ENCODE peak calls at places on chromosomes 3 and 15, in nine cellular contexts. L is retina; M is amygdala; J is EH; U is nephron progenitor cell; C is NCI-H1092 treated with DMSO at 0.1 percent for 48 hours; G is HCEC 1CT; K is stimulated activated CD8-positive, alpha-beta memory T cell treated with anti-CD3 and anti-CD28 coated beads, Interleukin-7, amount 100 ng/mL, for 4 hours; Q is neural crest cell. H is an unnamed sample.

GRCh38 chr15:71758716-71759115 is 51.6 kb upstream of the NR2E3 start:
- DNase-seq in K (no peak), U (no peak), M (no peak), G (no peak), J (no peak), L (no peak), Q (no peak), C (no peak), H (no peak)

GRCh38 chr3:66822059-66823009 is 175.8 kb upstream of the KBTBD8 start:
- DNase-seq in U (peak; percentile 72), K (peak; percentile 19), J (peak; percentile 56), M (no peak), Q (peak; percentile 61), G (peak; percentile 47), C (peak; percentile 9), L (no peak), H (no peak)

GRCh38 chr3:134326760-134327593 is 47.3 kb downstream of the AMOTL2 start:
- DNase-seq in G (peak; percentile 96), Q (no peak), U (peak; percentile 60), K (no peak), J (peak; percentile 100), M (no peak), C (no peak), L (peak; percentile 26), H (no peak)

GRCh38 chr3:138197058-138197457 is 10.0 kb downstream of the ARMC8 start:
- DNase-seq in J (peak; percentile 53), M (peak; percentile 3), C (no peak), U (peak; percentile 48), L (no peak), G (peak; percentile 27), K (no peak), Q (no peak), H (no peak)

GRCh38 chr3:53192608-53193007 is 31.6 kb downstream of the PRKCD start:
- DNase-seq in J (no peak), L (no peak), U (no peak), G (no peak), M (no peak), C (no peak), Q (no peak), K (no peak), H (no peak)

GRCh38 chr3:185089343-185089742 is 63.5 kb downstream of the C3orf70 start:
- DNase-seq in U (no peak), Q (no peak), G (peak; percentile 15), J (peak; percentile 69), L (no peak), M (no peak), C (no peak), K (no peak), H (no peak)

GRCh38 chr15:96559087-96559486 is 228.6 kb downstream of the NR2F2 start:
- DNase-seq in C (no peak), G (no peak), M (no peak), U (no peak), Q (no peak), J (no peak), L (no peak), K (no peak), H (no peak)

GRCh38 chr15:62359416-62359815 is 194.3 kb upstream of the C2CD4B start:
- DNase-seq in J (no peak), L (no peak), K (no peak), G (no peak), C (no peak), Q (no peak), M (no peak), U (no peak), H (no peak)

GRCh38 chr3:139888561-139889140 is 46.3 kb upstream of the CLSTN2 start:
- DNase-seq in C (no peak), J (no peak), U (no peak), M (no peak), K (no peak), Q (no peak), G (no peak), L (no peak), H (no peak)

GRCh38 chr3:161510510-161511260 is 14.1 kb downstream of the OTOL1 start:
- DNase-seq in J (no peak), C (no peak), G (no peak), Q (no peak), K (no peak), L (peak; percentile 33), U (no peak), M (no peak), H (no peak)

GRCh38 chr15:29556385-29556784 is 265.9 kb downstream of the TJP1 start:
- DNase-seq in M (no peak), G (peak; percentile 3), J (peak; percentile 26), L (no peak), K (no peak), U (no peak), C (no peak), Q (no peak), H (no peak)

GRCh38 chr15:58889363-58889762 is 44.1 kb downstream of the SLTM start:
- DNase-seq in L (no peak), K (no peak), J (no peak), G (no peak), M (no peak), C (no peak), U (no peak), Q (no peak), H (no peak)

GRCh38 chr15:34850121-34850520 is 54.8 kb upstream of the ACTC1 start:
- DNase-seq in L (no peak), U (no peak), Q (no peak), C (no peak), K (no peak), G (no peak), M (no peak), J (no peak), H (no peak)

GRCh38 chr3:65945480-65945879 is 93.2 kb downstream of the MAGI1 start:
- DNase-seq in K (no peak), C (no peak), L (no peak), Q (no peak), M (no peak), U (no peak), G (peak; percentile 70), J (peak; percentile 77), H (no peak)

GRCh38 chr3:128311441-128311844 is 155.2 kb downstream of the DNAJB8 start:
- DNase-seq in L (no peak), J (no peak), Q (no peak), U (no peak), G (no peak), K (no peak), C (peak; percentile 23), M (no peak), H (no peak)

GRCh38 chr3:179955798-179956197 is 80.9 kb downstream of the PEX5L start:
- DNase-seq in K (no peak), G (peak; percentile 18), Q (no peak), C (no peak), J (no peak), L (no peak), U (no peak), M (no peak), H (no peak)

GRCh38 chr3:156670077-156670476 is 4.3 kb upstream of the TIPARP start:
- DNase-seq in Q (no peak), M (no peak), K (no peak), J (no peak), L (no peak), G (no peak), U (no peak), C (no peak), H (no peak)

GRCh38 chr3:48411606-48412374 is 18.1 kb downstream of the PLXNB1 start:
- DNase-seq in M (no peak), Q (no peak), C (no peak), J (no peak), U (no peak), L (no peak), G (no peak), K (no peak), H (no peak)

GRCh38 chr3:141368062-141368924 is at the start of gene ZBTB38:
- DNase-seq in K (no peak), L (peak; percentile 73), G (peak; percentile 97), U (peak; percentile 75), C (no peak), Q (peak; percentile 71), M (no peak), J (peak; percentile 98), H (no peak)

H was measured in NCI-H1694 treated with DMSO at 0.1 percent for 48 hours.